ENCODE peak calls at places on chromosomes 13 and 19, in nine cellular contexts. L is endodermal cell, M is pancreas, F is heart right ventricle, O is GM23338, K is foreskin fibroblast, R is AG04450, E is cardiac fibroblast, U is brain microvascular endothelial cell. Y is an unnamed sample.

GRCh38 chr19:41917676-41918075 is 10.6 kb downstream of the ERFL start:
- DNase-seq in L (no peak), M (no peak), F (no peak), O (no peak), K (no peak), R (no peak), E (no peak), U (no peak), Y (no peak)

GRCh38 chr13:20391597-20392452 is 133.8 kb downstream of the CRYL1 start:
- DNase-seq in L (peak; percentile 53), M (no peak), F (no peak), O (peak; percentile 45), K (no peak), R (no peak), E (no peak), U (no peak), Y (no peak)

GRCh38 chr19:35739275-35740107 is 2.8 kb downstream of the IGFLR1 start:
- DNase-seq in L (peak; percentile 62), M (peak; percentile 39), F (no peak), O (peak; percentile 33), K (no peak), R (no peak), E (no peak), U (no peak), Y (no peak)

GRCh38 chr19:55283548-55284393 is at the start of gene BRSK1:
- DNase-seq in L (peak; percentile 95), M (no peak), F (peak; percentile 58), O (peak; percentile 95), K (peak; percentile 56), R (no peak), E (peak; percentile 54), U (peak; percentile 40), Y (peak; percentile 38)

GRCh38 chr13:79432086-79432485 is 26.0 kb upstream of the RBM26 start:
- DNase-seq in L (no peak), M (no peak), F (no peak), O (no peak), K (no peak), R (no peak), E (no peak), U (no peak), Y (no peak)

GRCh38 chr13:44895584-44895983 is 93.7 kb downstream of the NUFIP1 start:
- DNase-seq in L (no peak), M (no peak), F (no peak), O (no peak), K (no peak), R (no peak), E (no peak), U (no peak), Y (no peak)

GRCh38 chr13:51230473-51231105 is 8.4 kb downstream of the FAM124A start:
- DNase-seq in L (peak; percentile 58), M (peak; percentile 43), F (peak; percentile 43), O (peak; percentile 46), K (peak; percentile 25), R (no peak), E (peak; percentile 86), U (peak; percentile 7), Y (peak; percentile 63)

GRCh38 chr19:17519967-17520366 is 8.5 kb downstream of the PGLS start:
- DNase-seq in L (no peak), M (no peak), F (no peak), O (no peak), K (no peak), R (no peak), E (peak; percentile 42), U (no peak), Y (no peak)

GRCh38 chr13:57624565-57625435 is 6.7 kb upstream of the PCDH17 start:
- DNase-seq in L (peak; percentile 83), M (peak; percentile 52), F (no peak), O (peak; percentile 90), K (no peak), R (no peak), E (peak; percentile 68), U (peak; percentile 33), Y (peak; percentile 62)

GRCh38 chr19:5397804-5398692 is 57.2 kb upstream of the ZNRF4 start:
- DNase-seq in L (peak; percentile 86), M (no peak), F (no peak), O (peak; percentile 94), K (peak; percentile 4), R (no peak), E (peak; percentile 6), U (peak; percentile 15), Y (no peak)

GRCh38 chr19:13079542-13079986 is 23.1 kb downstream of the LYL1 start:
- DNase-seq in L (peak; percentile 50), M (no peak), F (peak; percentile 71), O (no peak), K (peak; percentile 81), R (no peak), E (peak; percentile 64), U (no peak), Y (peak; percentile 83)

GRCh38 chr13:30884543-30884942 is 21.5 kb upstream of the MEDAG start:
- DNase-seq in L (no peak), M (no peak), F (no peak), O (peak; percentile 42), K (no peak), R (no peak), E (no peak), U (no peak), Y (no peak)

GRCh38 chr19:32406161-32407003 is 812 bp downstream of the DPY19L3 start:
- DNase-seq in L (no peak), M (no peak), F (no peak), O (peak; percentile 83), K (no peak), R (no peak), E (no peak), U (no peak), Y (no peak)

GRCh38 chr13:75173457-75174356 is 308.3 kb downstream of the TBC1D4 start:
- DNase-seq in L (peak; percentile 50), M (no peak), F (no peak), O (peak; percentile 8), K (no peak), R (no peak), E (no peak), U (peak; percentile 41), Y (no peak)

GRCh38 chr19:8363803-8364771 is at the start of gene ANGPTL4:
- DNase-seq in L (peak; percentile 87), M (peak; percentile 74), F (peak; percentile 78), O (peak; percentile 84), K (peak; percentile 90), R (no peak), E (peak; percentile 92), U (peak; percentile 74), Y (peak; percentile 81)

GRCh38 chr19:8366121-8366581 is 2.2 kb downstream of the ANGPTL4 start:
- DNase-seq in L (no peak), M (no peak), F (no peak), O (no peak), K (no peak), R (no peak), E (no peak), U (no peak), Y (no peak)

GRCh38 chr19:8358948-8359347 is 5.0 kb upstream of the ANGPTL4 start:
- DNase-seq in L (no peak), M (no peak), F (no peak), O (no peak), K (no peak), R (no peak), E (no peak), U (no peak), Y (no peak)

GRCh38 chr19:8360196-8360595 is 3.8 kb upstream of the ANGPTL4 start:
- DNase-seq in L (no peak), M (no peak), F (no peak), O (no peak), K (no peak), R (no peak), E (no peak), U (no peak), Y (no peak)

DNA sequence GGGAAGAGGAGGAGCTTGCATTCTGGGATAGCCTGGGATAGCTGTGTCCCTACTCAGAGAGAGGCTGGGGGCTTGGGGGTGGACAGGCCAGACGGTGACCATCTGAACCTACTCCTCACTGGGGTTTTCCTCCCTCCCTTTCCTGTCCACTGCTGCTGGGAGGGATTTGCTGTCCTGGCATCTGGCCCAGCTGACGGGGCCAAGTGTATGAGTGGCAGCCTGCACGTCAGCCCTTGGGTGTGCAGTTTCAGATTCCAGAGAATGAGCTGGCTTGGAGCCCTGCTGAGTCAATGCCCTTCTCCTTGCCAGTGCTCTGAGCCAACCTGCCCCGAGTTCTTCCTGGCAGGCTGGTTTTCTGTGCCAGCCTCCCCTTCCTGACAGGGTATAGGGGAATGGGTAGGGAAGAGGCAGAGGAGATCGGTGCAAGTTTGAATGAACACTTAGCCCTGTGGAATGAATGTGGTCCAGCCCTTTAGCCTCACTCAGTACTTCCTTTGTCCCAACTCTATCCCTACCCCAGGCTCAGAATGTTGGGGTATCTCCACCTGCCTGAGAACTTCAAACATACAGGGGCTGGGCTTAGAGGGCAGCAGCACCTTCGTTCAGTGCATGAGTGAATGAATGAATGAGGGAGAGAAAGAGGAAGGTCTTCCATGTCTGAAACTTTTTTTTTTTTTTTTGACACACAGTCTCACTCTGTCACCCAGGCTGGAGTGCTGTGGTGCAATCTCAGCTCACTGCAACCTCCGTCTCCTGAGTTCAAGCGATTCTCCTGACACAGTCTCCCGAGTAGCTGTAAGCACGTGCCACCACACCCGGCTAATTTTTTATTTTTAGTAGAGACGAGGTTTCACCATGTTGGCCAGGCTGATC is 1.8 kb upstream of the ANGPTL4 start:
- DNase-seq in L (no peak), M (peak; percentile 98), F (peak; percentile 93), O (no peak), K (peak; percentile 99), R (peak; percentile 94), E (peak; percentile 99), U (peak; percentile 98), Y (peak; percentile 99)
- TF ChIP-seq CTCF in L (no peak), M (no peak), F (no peak), O (no peak), K (no peak), R (no peak), E (no peak), U (no peak), Y (no peak)

GRCh38 chr13:104008571-104009435 is 942.6 kb upstream of the SLC10A2 start:
- DNase-seq in L (no peak), M (no peak), F (no peak), O (no peak), K (no peak), R (peak; percentile 55), E (peak; percentile 14), U (peak; percentile 53), Y (peak; percentile 36)
- H3K4me3 ChIP-seq in L (no peak overlapping the region), M (no peak overlapping the region), F (no peak overlapping the region), O (no peak overlapping the region), K (no peak overlapping the region), R (no peak overlapping the region), E (no peak overlapping the region), U (no peak overlapping the region), Y (no peak overlapping the region)

DNA sequence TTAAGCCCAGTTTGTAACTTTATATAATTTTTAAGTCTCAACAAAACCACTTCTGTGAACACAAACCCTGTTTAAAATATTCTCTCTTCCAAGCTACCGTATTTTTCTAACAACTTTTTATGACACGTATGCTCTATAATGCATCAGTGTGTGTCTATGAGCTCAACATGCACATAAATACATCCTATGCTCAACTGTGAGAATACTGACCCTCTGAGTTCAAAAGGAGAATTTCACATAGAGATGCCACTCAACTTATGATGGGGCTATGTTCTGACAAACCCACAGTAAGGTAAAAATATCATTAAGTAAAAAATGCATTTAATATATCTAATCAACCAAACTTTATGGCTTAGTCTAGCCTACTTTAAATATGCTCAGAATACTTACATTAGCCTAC is 1139.7 kb upstream of the SPRY2 start:
- DNase-seq in L (no peak), M (no peak), F (no peak), O (no peak), K (no peak), R (no peak), E (no peak), U (no peak), Y (no peak)
- TF ChIP-seq CTCF in L (peak; percentile 25), M (no peak), F (no peak), O (no peak), K (no peak), R (no peak), E (no peak), U (no peak), Y (no peak)

GRCh38 chr19:1247747-1248453 is 483 bp upstream of the MIDN start:
- DNase-seq in L (peak; percentile 87), M (peak; percentile 83), F (peak; percentile 80), O (peak; percentile 83), K (no peak), R (no peak), E (peak; percentile 72), U (peak; percentile 42), Y (peak; percentile 65)
- H3K4me3 ChIP-seq in L (peak overlapping the region; percentile 58), M (peak overlapping the region; percentile 96), F (peak overlapping the region; percentile 94), O (peak overlapping the region; percentile 84), K (peak overlapping the region; percentile 49), R (peak overlapping the region; percentile 59), E (peak overlapping the region; percentile 42), U (peak overlapping the region; percentile 75), Y (peak overlapping the region; percentile 38)